ENCODE peak calls at places on chromosome 13, in eight cellular contexts. One of them, this sample, is unnamed.

GRCh38 chr13:26469602-26470001 is 87.9 kb upstream of the WASF3 start:
- DNase-seq in gastrocnemius medialis: no peak
- DNase-seq in fibroblast of pulmonary artery: no peak
- DNase-seq in A549: no peak
- DNase-seq in fibroblast of lung: no peak
- DNase-seq in cardiac muscle cell: no peak
- DNase-seq in astrocyte of the cerebellum: no peak
- DNase-seq in left ventricle myocardium inferior: no peak
- DNase-seq in this sample: no peak

GRCh38 chr13:113646376-113646775 is 11.6 kb downstream of the ATP4B start:
- DNase-seq in astrocyte of the cerebellum: no peak
- DNase-seq in A549: no peak
- DNase-seq in fibroblast of lung: no peak
- DNase-seq in fibroblast of pulmonary artery: no peak
- DNase-seq in gastrocnemius medialis: no peak
- DNase-seq in left ventricle myocardium inferior: no peak
- DNase-seq in cardiac muscle cell: no peak
- DNase-seq in this sample: no peak

GRCh38 chr13:37118002-37118401 is 12.5 kb upstream of the CSNK1A1L start:
- DNase-seq in fibroblast of lung: no peak
- DNase-seq in gastrocnemius medialis: no peak
- DNase-seq in fibroblast of pulmonary artery: no peak
- DNase-seq in A549: no peak
- DNase-seq in astrocyte of the cerebellum: no peak
- DNase-seq in left ventricle myocardium inferior: peak
- DNase-seq in cardiac muscle cell: no peak
- DNase-seq in this sample: no peak

GRCh38 chr13:73832203-73832602 is 302.0 kb downstream of the KLF12 start:
- DNase-seq in fibroblast of pulmonary artery: no peak
- DNase-seq in cardiac muscle cell: no peak
- DNase-seq in left ventricle myocardium inferior: no peak
- DNase-seq in gastrocnemius medialis: no peak
- DNase-seq in A549: peak
- DNase-seq in astrocyte of the cerebellum: no peak
- DNase-seq in fibroblast of lung: no peak
- DNase-seq in this sample: no peak

GRCh38 chr13:113809934-113810333 is 50.9 kb downstream of the TMEM255B start:
- DNase-seq in fibroblast of lung: no peak
- DNase-seq in fibroblast of pulmonary artery: no peak
- DNase-seq in left ventricle myocardium inferior: no peak
- DNase-seq in gastrocnemius medialis: no peak
- DNase-seq in A549: no peak
- DNase-seq in cardiac muscle cell: no peak
- DNase-seq in astrocyte of the cerebellum: no peak
- DNase-seq in this sample: no peak

GRCh38 chr13:112711528-112712265 is 21.9 kb downstream of the ATP11A start:
- DNase-seq in astrocyte of the cerebellum: peak
- DNase-seq in cardiac muscle cell: peak
- DNase-seq in fibroblast of lung: peak
- DNase-seq in fibroblast of pulmonary artery: peak
- DNase-seq in A549: peak
- DNase-seq in left ventricle myocardium inferior: peak
- DNase-seq in gastrocnemius medialis: peak
- DNase-seq in this sample: no peak

GRCh38 chr13:23679214-23679613 is 109.0 kb downstream of the TNFRSF19 start:
- DNase-seq in left ventricle myocardium inferior: no peak
- DNase-seq in fibroblast of lung: peak
- DNase-seq in gastrocnemius medialis: no peak
- DNase-seq in cardiac muscle cell: peak
- DNase-seq in astrocyte of the cerebellum: no peak
- DNase-seq in A549: peak
- DNase-seq in fibroblast of pulmonary artery: peak
- DNase-seq in this sample: no peak

GRCh38 chr13:24985102-24985501 is 110.8 kb upstream of the PABPC3 start:
- DNase-seq in left ventricle myocardium inferior: no peak
- DNase-seq in fibroblast of lung: no peak
- DNase-seq in fibroblast of pulmonary artery: no peak
- DNase-seq in gastrocnemius medialis: no peak
- DNase-seq in cardiac muscle cell: no peak
- DNase-seq in astrocyte of the cerebellum: no peak
- DNase-seq in A549: no peak
- DNase-seq in this sample: no peak

GRCh38 chr13:94968040-94968756 is 255.9 kb upstream of the SOX21 start:
- DNase-seq in left ventricle myocardium inferior: no peak
- DNase-seq in gastrocnemius medialis: no peak
- DNase-seq in fibroblast of pulmonary artery: no peak
- DNase-seq in cardiac muscle cell: peak
- DNase-seq in astrocyte of the cerebellum: no peak
- DNase-seq in fibroblast of lung: peak
- DNase-seq in A549: peak
- DNase-seq in this sample: no peak

GRCh38 chr13:109465151-109465550 is 321.2 kb downstream of the IRS2 start:
- DNase-seq in fibroblast of pulmonary artery: no peak
- DNase-seq in A549: peak
- DNase-seq in astrocyte of the cerebellum: no peak
- DNase-seq in fibroblast of lung: peak
- DNase-seq in left ventricle myocardium inferior: no peak
- DNase-seq in cardiac muscle cell: no peak
- DNase-seq in gastrocnemius medialis: no peak
- DNase-seq in this sample: no peak

GRCh38 chr13:87622921-87623320 is 48.2 kb upstream of the SLITRK5 start:
- DNase-seq in fibroblast of lung: no peak
- DNase-seq in A549: no peak
- DNase-seq in left ventricle myocardium inferior: no peak
- DNase-seq in cardiac muscle cell: no peak
- DNase-seq in fibroblast of pulmonary artery: no peak
- DNase-seq in astrocyte of the cerebellum: peak
- DNase-seq in gastrocnemius medialis: no peak
- DNase-seq in this sample: no peak

GRCh38 chr13:19173752-19174151 is 7.9 kb downstream of the TUBA3C start:
- DNase-seq in cardiac muscle cell: no peak
- DNase-seq in A549: no peak
- DNase-seq in fibroblast of lung: no peak
- DNase-seq in gastrocnemius medialis: no peak
- DNase-seq in left ventricle myocardium inferior: no peak
- DNase-seq in astrocyte of the cerebellum: no peak
- DNase-seq in fibroblast of pulmonary artery: no peak
- DNase-seq in this sample: no peak

DNA sequence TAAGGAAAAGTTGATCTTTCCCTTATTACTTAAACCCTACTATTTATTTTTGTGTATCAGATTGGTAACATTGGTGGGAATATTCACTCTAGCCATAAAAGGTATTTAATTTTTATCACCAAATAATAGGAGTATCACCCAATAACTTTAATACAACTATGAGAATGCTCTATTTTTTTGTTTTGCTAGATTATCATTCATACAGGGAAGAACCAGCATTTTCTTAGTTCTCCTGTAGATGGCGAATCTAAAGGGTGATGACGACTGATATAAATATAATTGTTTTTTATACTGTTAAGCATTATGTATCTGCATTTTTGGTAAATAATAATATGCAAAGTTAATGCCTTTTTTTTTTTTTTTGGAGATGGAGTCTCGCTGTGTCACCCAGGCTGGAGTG is 7.9 kb upstream of the FRY start:
- DNase-seq in fibroblast of lung: peak
- DNase-seq in cardiac muscle cell: peak
- DNase-seq in left ventricle myocardium inferior: no peak
- DNase-seq in astrocyte of the cerebellum: no peak
- DNase-seq in A549: no peak
- DNase-seq in fibroblast of pulmonary artery: no peak
- DNase-seq in gastrocnemius medialis: no peak
- DNase-seq in this sample: no peak
- TF ChIP-seq CTCF in fibroblast of lung: no peak
- TF ChIP-seq CTCF in cardiac muscle cell: peak
- TF ChIP-seq CTCF in left ventricle myocardium inferior: no peak
- TF ChIP-seq CTCF in astrocyte of the cerebellum: peak
- TF ChIP-seq CTCF in A549: no peak
- TF ChIP-seq CTCF in fibroblast of pulmonary artery: peak
- TF ChIP-seq CTCF in gastrocnemius medialis: no peak
- TF ChIP-seq CTCF in this sample: peak

DNA sequence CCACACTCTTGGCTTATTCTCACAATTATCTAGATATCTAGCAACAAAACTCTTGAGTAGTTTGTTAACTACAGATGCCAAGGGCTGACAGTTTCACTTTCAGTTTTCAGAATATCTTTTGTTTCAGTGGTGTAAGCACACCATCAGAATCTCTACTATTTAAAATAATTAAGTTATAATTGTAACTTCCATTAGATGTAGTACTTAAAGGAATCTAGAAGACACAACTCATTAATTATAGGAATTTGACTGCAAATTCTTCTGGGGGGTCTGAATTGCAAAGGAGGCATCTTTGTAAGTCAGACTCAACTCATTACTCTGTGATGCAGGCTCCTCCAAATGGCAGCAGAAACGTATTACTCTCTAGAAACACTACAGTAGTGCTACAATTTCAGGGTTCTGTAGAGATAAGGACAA is 44.9 kb upstream of the USPL1 start:
- DNase-seq in astrocyte of the cerebellum: no peak
- DNase-seq in gastrocnemius medialis: no peak
- DNase-seq in left ventricle myocardium inferior: no peak
- DNase-seq in cardiac muscle cell: peak
- DNase-seq in A549: peak
- DNase-seq in fibroblast of lung: peak
- DNase-seq in fibroblast of pulmonary artery: peak
- DNase-seq in this sample: no peak
- H3K4me3 ChIP-seq in astrocyte of the cerebellum: peak
- H3K4me3 ChIP-seq in gastrocnemius medialis: peak
- H3K4me3 ChIP-seq in left ventricle myocardium inferior: peak
- H3K4me3 ChIP-seq in cardiac muscle cell: no peak
- H3K4me3 ChIP-seq in A549: peak
- H3K4me3 ChIP-seq in fibroblast of lung: peak
- H3K4me3 ChIP-seq in fibroblast of pulmonary artery: peak
- H3K4me3 ChIP-seq in this sample: no peak

GRCh38 chr13:98972059-98972458 is 5.8 kb downstream of the DOCK9 start:
- DNase-seq in fibroblast of pulmonary artery: no peak
- DNase-seq in A549: no peak
- DNase-seq in left ventricle myocardium inferior: no peak
- DNase-seq in cardiac muscle cell: no peak
- DNase-seq in astrocyte of the cerebellum: no peak
- DNase-seq in gastrocnemius medialis: no peak
- DNase-seq in fibroblast of lung: no peak
- DNase-seq in this sample: no peak
- TF ChIP-seq CTCF in fibroblast of pulmonary artery: no peak
- TF ChIP-seq CTCF in A549: no peak
- TF ChIP-seq CTCF in left ventricle myocardium inferior: no peak
- TF ChIP-seq CTCF in cardiac muscle cell: no peak
- TF ChIP-seq CTCF in astrocyte of the cerebellum: no peak
- TF ChIP-seq CTCF in gastrocnemius medialis: no peak
- TF ChIP-seq CTCF in fibroblast of lung: no peak
- TF ChIP-seq CTCF in this sample: peak

GRCh38 chr13:67231481-67231940 is 1.4 kb upstream of the PCDH9 start:
- DNase-seq in gastrocnemius medialis: no peak
- DNase-seq in fibroblast of pulmonary artery: no peak
- DNase-seq in left ventricle myocardium inferior: no peak
- DNase-seq in cardiac muscle cell: peak
- DNase-seq in A549: no peak
- DNase-seq in astrocyte of the cerebellum: no peak
- DNase-seq in fibroblast of lung: peak
- DNase-seq in this sample: no peak
- H3K4me3 ChIP-seq in gastrocnemius medialis: peak
- H3K4me3 ChIP-seq in fibroblast of pulmonary artery: peak
- H3K4me3 ChIP-seq in left ventricle myocardium inferior: peak
- H3K4me3 ChIP-seq in cardiac muscle cell: peak
- H3K4me3 ChIP-seq in A549: peak
- H3K4me3 ChIP-seq in astrocyte of the cerebellum: peak
- H3K4me3 ChIP-seq in fibroblast of lung: peak
- H3K4me3 ChIP-seq in this sample: peak

This sample was measured in LNCaP clone FGC.